ENCODE peak calls at places on chromosome 21, in four cellular contexts. One of them, this sample, is unnamed.

GRCh38 chr21:44853601-44854390 is 19.7 kb downstream of the PTTG1IP start:
- DNase-seq in left ventricle myocardium inferior: peak
- DNase-seq in tibial artery: no peak
- DNase-seq in astrocyte of the cerebellum: no peak
- DNase-seq in this sample: no peak

GRCh38 chr21:44066116-44066515 is 41.1 kb upstream of the PWP2 start:
- DNase-seq in left ventricle myocardium inferior: no peak
- DNase-seq in tibial artery: no peak
- DNase-seq in astrocyte of the cerebellum: no peak
- DNase-seq in this sample: no peak

GRCh38 chr21:44919913-44920693 is 596 bp downstream of the ITGB2 start:
- DNase-seq in left ventricle myocardium inferior: peak
- DNase-seq in tibial artery: no peak
- DNase-seq in astrocyte of the cerebellum: no peak
- DNase-seq in this sample: peak

GRCh38 chr21:18951291-18952038 is 547.9 kb upstream of the TMPRSS15 start:
- DNase-seq in left ventricle myocardium inferior: no peak
- DNase-seq in tibial artery: no peak
- DNase-seq in astrocyte of the cerebellum: peak
- DNase-seq in this sample: peak

GRCh38 chr21:46099476-46099875 is 1.6 kb downstream of the COL6A2 start:
- DNase-seq in left ventricle myocardium inferior: peak
- DNase-seq in tibial artery: peak
- DNase-seq in astrocyte of the cerebellum: no peak
- DNase-seq in this sample: peak

GRCh38 chr21:44628707-44629391 is 2.0 kb downstream of the KRTAP10-9 start:
- DNase-seq in left ventricle myocardium inferior: no peak
- DNase-seq in tibial artery: no peak
- DNase-seq in astrocyte of the cerebellum: no peak
- DNase-seq in this sample: no peak

GRCh38 chr21:45498646-45499000 is 43.6 kb downstream of the SLC19A1 start:
- DNase-seq in left ventricle myocardium inferior: no peak
- DNase-seq in tibial artery: no peak
- DNase-seq in astrocyte of the cerebellum: no peak
- DNase-seq in this sample: no peak

GRCh38 chr21:45364464-45365185 is 40.3 kb upstream of the COL18A1 start:
- DNase-seq in left ventricle myocardium inferior: no peak
- DNase-seq in tibial artery: peak
- DNase-seq in astrocyte of the cerebellum: peak
- DNase-seq in this sample: no peak

GRCh38 chr21:45954271-45954670 is 27.3 kb upstream of the COL6A1 start:
- DNase-seq in left ventricle myocardium inferior: no peak
- DNase-seq in tibial artery: no peak
- DNase-seq in astrocyte of the cerebellum: no peak
- DNase-seq in this sample: no peak

GRCh38 chr21:45971487-45972352 is 9.8 kb upstream of the COL6A1 start:
- DNase-seq in left ventricle myocardium inferior: peak
- DNase-seq in tibial artery: peak
- DNase-seq in astrocyte of the cerebellum: no peak
- DNase-seq in this sample: peak

GRCh38 chr21:28283652-28284490 is 708.8 kb downstream of the LTN1 start:
- DNase-seq in left ventricle myocardium inferior: no peak
- DNase-seq in tibial artery: no peak
- DNase-seq in astrocyte of the cerebellum: peak
- DNase-seq in this sample: no peak

GRCh38 chr21:28239345-28239744 is 753.3 kb downstream of the LTN1 start:
- DNase-seq in left ventricle myocardium inferior: peak
- DNase-seq in tibial artery: peak
- DNase-seq in astrocyte of the cerebellum: no peak
- DNase-seq in this sample: no peak

GRCh38 chr21:19832551-19832950 is 1165.7 kb upstream of the NCAM2 start:
- DNase-seq in left ventricle myocardium inferior: no peak
- DNase-seq in tibial artery: no peak
- DNase-seq in astrocyte of the cerebellum: no peak
- DNase-seq in this sample: no peak

GRCh38 chr21:18917602-18918001 is 514.0 kb upstream of the TMPRSS15 start:
- DNase-seq in left ventricle myocardium inferior: no peak
- DNase-seq in tibial artery: no peak
- DNase-seq in astrocyte of the cerebellum: no peak
- DNase-seq in this sample: no peak

GRCh38 chr21:45299864-45300785 is 12.4 kb upstream of the POFUT2 start:
- DNase-seq in left ventricle myocardium inferior: peak
- DNase-seq in tibial artery: no peak
- DNase-seq in astrocyte of the cerebellum: no peak
- DNase-seq in this sample: no peak

GRCh38 chr21:46150491-46151121 is 4.8 kb downstream of the FTCD start:
- DNase-seq in left ventricle myocardium inferior: no peak
- DNase-seq in tibial artery: peak
- DNase-seq in astrocyte of the cerebellum: no peak
- DNase-seq in this sample: peak

GRCh38 chr21:45431781-45432572 is 27.0 kb downstream of the COL18A1 start:
- DNase-seq in left ventricle myocardium inferior: no peak
- DNase-seq in tibial artery: no peak
- DNase-seq in astrocyte of the cerebellum: no peak
- DNase-seq in this sample: no peak

GRCh38 chr21:28993293-28993629 is 584 bp upstream of the LTN1 start:
- DNase-seq in left ventricle myocardium inferior: no peak
- DNase-seq in tibial artery: no peak
- DNase-seq in astrocyte of the cerebellum: no peak
- DNase-seq in this sample: no peak

GRCh38 chr21:28342229-28342810 is 650.4 kb downstream of the LTN1 start:
- DNase-seq in left ventricle myocardium inferior: no peak
- DNase-seq in tibial artery: no peak
- DNase-seq in astrocyte of the cerebellum: peak
- DNase-seq in this sample: no peak

GRCh38 chr21:21730524-21730923 is 732.3 kb downstream of the NCAM2 start:
- DNase-seq in left ventricle myocardium inferior: no peak
- DNase-seq in tibial artery: no peak
- DNase-seq in astrocyte of the cerebellum: no peak
- DNase-seq in this sample: no peak

GRCh38 chr21:46156678-46157077 is 1.3 kb upstream of the FTCD start:
- DNase-seq in left ventricle myocardium inferior: no peak
- DNase-seq in tibial artery: no peak
- DNase-seq in astrocyte of the cerebellum: no peak
- DNase-seq in this sample: peak

GRCh38 chr21:18608226-18608625 is 204.6 kb upstream of the TMPRSS15 start:
- DNase-seq in left ventricle myocardium inferior: no peak
- DNase-seq in tibial artery: no peak
- DNase-seq in astrocyte of the cerebellum: no peak
- DNase-seq in this sample: no peak

GRCh38 chr21:44579056-44579832 is 1.2 kb downstream of the KRTAP10-5 start:
- DNase-seq in left ventricle myocardium inferior: no peak
- DNase-seq in tibial artery: no peak
- DNase-seq in astrocyte of the cerebellum: no peak
- DNase-seq in this sample: no peak

GRCh38 chr21:26448751-26449150 is 124.3 kb downstream of the CYYR1 start:
- DNase-seq in left ventricle myocardium inferior: no peak
- DNase-seq in tibial artery: no peak
- DNase-seq in astrocyte of the cerebellum: no peak
- DNase-seq in this sample: no peak

GRCh38 chr21:46191257-46191685 is 7.0 kb upstream of the SPATC1L start:
- DNase-seq in left ventricle myocardium inferior: no peak
- DNase-seq in tibial artery: peak
- DNase-seq in astrocyte of the cerebellum: peak
- DNase-seq in this sample: no peak

GRCh38 chr21:27371688-27372331 is 404.9 kb upstream of the ADAMTS5 start:
- DNase-seq in left ventricle myocardium inferior: no peak
- DNase-seq in tibial artery: no peak
- DNase-seq in astrocyte of the cerebellum: no peak
- DNase-seq in this sample: no peak

GRCh38 chr21:30058928-30059327 is 107.7 kb downstream of the CLDN17 start:
- DNase-seq in left ventricle myocardium inferior: no peak
- DNase-seq in tibial artery: no peak
- DNase-seq in astrocyte of the cerebellum: no peak
- DNase-seq in this sample: no peak

GRCh38 chr21:28447453-28447852 is 545.2 kb downstream of the LTN1 start:
- DNase-seq in left ventricle myocardium inferior: no peak
- DNase-seq in tibial artery: no peak
- DNase-seq in astrocyte of the cerebellum: no peak
- DNase-seq in this sample: no peak

GRCh38 chr21:29753216-29753615 is 186.6 kb downstream of the GRIK1 start:
- DNase-seq in left ventricle myocardium inferior: no peak
- DNase-seq in tibial artery: no peak
- DNase-seq in astrocyte of the cerebellum: peak
- DNase-seq in this sample: no peak

GRCh38 chr21:25421327-25422028 is 185.8 kb downstream of the MRPL39 start:
- DNase-seq in left ventricle myocardium inferior: no peak
- DNase-seq in tibial artery: peak
- DNase-seq in astrocyte of the cerebellum: peak
- DNase-seq in this sample: no peak

GRCh38 chr21:28754127-28754611 is 238.5 kb downstream of the LTN1 start:
- DNase-seq in left ventricle myocardium inferior: peak
- DNase-seq in tibial artery: no peak
- DNase-seq in astrocyte of the cerebellum: peak
- DNase-seq in this sample: no peak

GRCh38 chr21:15015622-15016471 is 49.0 kb downstream of the NRIP1 start:
- DNase-seq in left ventricle myocardium inferior: no peak
- DNase-seq in tibial artery: no peak
- DNase-seq in astrocyte of the cerebellum: no peak
- DNase-seq in this sample: no peak

GRCh38 chr21:32046191-32046590 is 173.4 kb downstream of the HUNK start:
- DNase-seq in left ventricle myocardium inferior: no peak
- DNase-seq in tibial artery: no peak
- DNase-seq in astrocyte of the cerebellum: no peak
- DNase-seq in this sample: no peak

GRCh38 chr21:45147473-45148315 is 73.3 kb downstream of the ADARB1 start:
- DNase-seq in left ventricle myocardium inferior: no peak
- DNase-seq in tibial artery: no peak
- DNase-seq in astrocyte of the cerebellum: no peak
- DNase-seq in this sample: no peak

GRCh38 chr21:44992608-44993031 is 52.8 kb downstream of the SLX9 start:
- DNase-seq in left ventricle myocardium inferior: no peak
- DNase-seq in tibial artery: no peak
- DNase-seq in astrocyte of the cerebellum: no peak
- DNase-seq in this sample: peak

GRCh38 chr21:44694776-44695175 is 2.2 kb upstream of the KRTAP10-12 start:
- DNase-seq in left ventricle myocardium inferior: no peak
- DNase-seq in tibial artery: no peak
- DNase-seq in astrocyte of the cerebellum: no peak
- DNase-seq in this sample: no peak

GRCh38 chr21:18244721-18245486 is at the start of gene CHODL:
- DNase-seq in left ventricle myocardium inferior: peak
- DNase-seq in tibial artery: peak
- DNase-seq in astrocyte of the cerebellum: no peak
- DNase-seq in this sample: peak

GRCh38 chr21:45530423-45531113 is 11.7 kb downstream of the SLC19A1 start:
- DNase-seq in left ventricle myocardium inferior: peak
- DNase-seq in tibial artery: no peak
- DNase-seq in astrocyte of the cerebellum: no peak
- DNase-seq in this sample: peak

GRCh38 chr21:28126521-28127317 is 866.0 kb downstream of the LTN1 start:
- DNase-seq in left ventricle myocardium inferior: no peak
- DNase-seq in tibial artery: no peak
- DNase-seq in astrocyte of the cerebellum: no peak
- DNase-seq in this sample: no peak

DNA sequence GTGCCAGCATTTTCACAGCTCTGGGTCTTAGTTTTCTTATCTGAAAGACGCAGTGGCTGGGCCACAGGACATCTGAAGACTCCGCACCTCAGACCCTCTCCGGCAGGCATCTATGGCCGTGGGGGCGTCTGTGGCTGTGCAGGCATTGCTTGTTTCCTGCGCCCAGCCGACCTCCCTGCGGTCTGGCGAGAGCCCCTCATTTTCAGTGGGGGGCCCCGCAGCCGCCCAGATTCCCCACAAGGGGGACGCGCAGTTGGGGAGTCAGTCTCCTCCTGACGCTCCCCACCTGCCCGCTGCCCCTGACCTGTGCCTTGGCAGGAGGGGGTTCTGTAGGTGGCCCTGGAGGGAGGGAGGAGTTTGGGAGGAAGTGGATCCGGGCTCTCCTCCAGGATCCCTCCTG is 3.5 kb upstream of the TFF1 start:
- DNase-seq in left ventricle myocardium inferior: no peak
- DNase-seq in tibial artery: no peak
- DNase-seq in astrocyte of the cerebellum: no peak
- DNase-seq in this sample: peak
- TF ChIP-seq CTCF in left ventricle myocardium inferior: no peak
- TF ChIP-seq CTCF in tibial artery: no peak
- TF ChIP-seq CTCF in astrocyte of the cerebellum: no peak
- TF ChIP-seq CTCF in this sample: peak

DNA sequence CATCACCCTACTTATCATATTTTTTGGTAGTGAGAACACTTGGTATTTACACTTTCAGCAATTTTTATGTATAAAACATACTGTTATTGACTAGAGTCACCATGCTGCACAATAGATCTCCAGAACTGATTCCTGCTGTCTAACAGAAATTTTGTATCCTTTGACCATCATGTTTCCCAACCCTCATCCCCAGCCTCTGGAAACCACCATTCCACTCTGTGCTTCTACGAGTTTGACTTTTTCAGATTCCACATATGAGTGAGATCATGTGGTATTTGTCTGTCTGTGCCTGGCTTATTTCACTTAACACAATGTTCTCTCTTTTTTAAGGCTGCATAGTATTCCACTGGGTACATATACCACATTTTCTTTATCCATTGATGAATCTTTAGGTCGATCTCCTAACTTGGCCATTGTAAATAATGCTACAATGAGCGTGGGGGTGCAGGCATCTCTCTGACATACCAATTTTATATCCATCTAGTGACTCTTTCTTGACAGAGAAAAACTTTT is 115.9 kb upstream of the RUNX1 start:
- DNase-seq in left ventricle myocardium inferior: no peak
- DNase-seq in tibial artery: no peak
- DNase-seq in astrocyte of the cerebellum: no peak
- DNase-seq in this sample: no peak
- TF ChIP-seq CTCF in left ventricle myocardium inferior: no peak
- TF ChIP-seq CTCF in tibial artery: no peak
- TF ChIP-seq CTCF in astrocyte of the cerebellum: no peak
- TF ChIP-seq CTCF in this sample: no peak

GRCh38 chr21:36384885-36385232 is 333 bp upstream of the CHAF1B start:
- DNase-seq in left ventricle myocardium inferior: no peak
- DNase-seq in tibial artery: no peak
- DNase-seq in astrocyte of the cerebellum: no peak
- DNase-seq in this sample: no peak

GRCh38 chr21:36385233-36385908 is at the start of gene CHAF1B:
- DNase-seq in left ventricle myocardium inferior: peak
- DNase-seq in tibial artery: peak
- DNase-seq in astrocyte of the cerebellum: peak
- DNase-seq in this sample: peak

GRCh38 chr21:36388076-36388475 is 2.9 kb downstream of the CHAF1B start:
- DNase-seq in left ventricle myocardium inferior: no peak
- DNase-seq in tibial artery: no peak
- DNase-seq in astrocyte of the cerebellum: no peak
- DNase-seq in this sample: no peak

GRCh38 chr21:36385909-36386642 is 884 bp downstream of the CHAF1B start:
- DNase-seq in left ventricle myocardium inferior: no peak
- DNase-seq in tibial artery: no peak
- DNase-seq in astrocyte of the cerebellum: no peak
- DNase-seq in this sample: no peak

GRCh38 chr21:36388835-36389234 is 3.6 kb downstream of the CHAF1B start:
- DNase-seq in left ventricle myocardium inferior: no peak
- DNase-seq in tibial artery: no peak
- DNase-seq in astrocyte of the cerebellum: peak
- DNase-seq in this sample: peak
- TF ChIP-seq CTCF in left ventricle myocardium inferior: peak
- TF ChIP-seq CTCF in tibial artery: no peak
- TF ChIP-seq CTCF in astrocyte of the cerebellum: peak
- TF ChIP-seq CTCF in this sample: no peak

GRCh38 chr21:42233067-42233981 is 14.4 kb downstream of the ABCG1 start:
- DNase-seq in left ventricle myocardium inferior: peak
- DNase-seq in tibial artery: peak
- DNase-seq in astrocyte of the cerebellum: no peak
- DNase-seq in this sample: no peak
- TF ChIP-seq CTCF in left ventricle myocardium inferior: peak
- TF ChIP-seq CTCF in tibial artery: peak
- TF ChIP-seq CTCF in astrocyte of the cerebellum: no peak
- TF ChIP-seq CTCF in this sample: no peak